ENCODE peak calls at places on chromosomes 3 and 15, in eight cellular contexts. One of them, this sample, is unnamed.

GRCh38 chr3:34009480-34009844 is 211.0 kb downstream of the PDCD6IP start:
- DNase-seq in AG04450: no peak
- DNase-seq in cardiac muscle cell: peak; percentile 21
- DNase-seq in sigmoid colon: no peak
- DNase-seq in heart left ventricle: no peak
- DNase-seq in upper lobe of right lung: no peak
- DNase-seq in transverse colon: no peak
- DNase-seq in IMR-90: peak; percentile 47
- DNase-seq in this sample: no peak

GRCh38 chr3:108818404-108818803 is 4.2 kb upstream of the TRAT1 start:
- DNase-seq in upper lobe of right lung: no peak
- DNase-seq in heart left ventricle: no peak
- DNase-seq in AG04450: no peak
- DNase-seq in transverse colon: peak; percentile 47
- DNase-seq in sigmoid colon: no peak
- DNase-seq in IMR-90: peak; percentile 10
- DNase-seq in cardiac muscle cell: peak; percentile 6
- DNase-seq in this sample: no peak

GRCh38 chr3:176055851-176056250 is 1141.4 kb downstream of the TBL1XR1 start:
- DNase-seq in cardiac muscle cell: no peak
- DNase-seq in sigmoid colon: no peak
- DNase-seq in AG04450: no peak
- DNase-seq in upper lobe of right lung: no peak
- DNase-seq in transverse colon: no peak
- DNase-seq in heart left ventricle: no peak
- DNase-seq in IMR-90: no peak
- DNase-seq in this sample: no peak

GRCh38 chr3:50587806-50588758 is 18.8 kb downstream of the HEMK1 start:
- DNase-seq in cardiac muscle cell: no peak
- DNase-seq in IMR-90: no peak
- DNase-seq in transverse colon: no peak
- DNase-seq in AG04450: no peak
- DNase-seq in upper lobe of right lung: no peak
- DNase-seq in heart left ventricle: no peak
- DNase-seq in sigmoid colon: no peak
- DNase-seq in this sample: no peak

GRCh38 chr15:41775651-41776050 is 1.4 kb downstream of the MAPKBP1 start:
- DNase-seq in cardiac muscle cell: peak; percentile 62
- DNase-seq in AG04450: no peak
- DNase-seq in sigmoid colon: no peak
- DNase-seq in transverse colon: no peak
- DNase-seq in upper lobe of right lung: no peak
- DNase-seq in IMR-90: no peak
- DNase-seq in heart left ventricle: no peak
- DNase-seq in this sample: no peak

GRCh38 chr3:110881069-110881468 is 190.5 kb upstream of the NECTIN3 start:
- DNase-seq in cardiac muscle cell: peak; percentile 55
- DNase-seq in AG04450: peak; percentile 1
- DNase-seq in upper lobe of right lung: peak; percentile 47
- DNase-seq in transverse colon: peak; percentile 65
- DNase-seq in IMR-90: peak; percentile 54
- DNase-seq in heart left ventricle: peak; percentile 42
- DNase-seq in sigmoid colon: peak; percentile 87
- DNase-seq in this sample: no peak

GRCh38 chr15:31004220-31004733 is 12.8 kb upstream of the MTMR10 start:
- DNase-seq in cardiac muscle cell: no peak
- DNase-seq in sigmoid colon: no peak
- DNase-seq in heart left ventricle: peak; percentile 74
- DNase-seq in IMR-90: no peak
- DNase-seq in transverse colon: peak; percentile 69
- DNase-seq in AG04450: no peak
- DNase-seq in upper lobe of right lung: no peak
- DNase-seq in this sample: no peak

GRCh38 chr3:126798521-126798920 is 94.5 kb downstream of the CHCHD6 start:
- DNase-seq in transverse colon: no peak
- DNase-seq in cardiac muscle cell: no peak
- DNase-seq in heart left ventricle: no peak
- DNase-seq in IMR-90: peak; percentile 52
- DNase-seq in upper lobe of right lung: no peak
- DNase-seq in AG04450: no peak
- DNase-seq in sigmoid colon: no peak
- DNase-seq in this sample: no peak

GRCh38 chr3:178823556-178824229 is 247.9 kb downstream of the ZMAT3 start:
- DNase-seq in IMR-90: no peak
- DNase-seq in heart left ventricle: peak; percentile 38
- DNase-seq in AG04450: no peak
- DNase-seq in transverse colon: no peak
- DNase-seq in cardiac muscle cell: peak; percentile 6
- DNase-seq in sigmoid colon: no peak
- DNase-seq in upper lobe of right lung: no peak
- DNase-seq in this sample: no peak

GRCh38 chr3:188197388-188197847 is 43.5 kb downstream of the LPP start:
- DNase-seq in cardiac muscle cell: no peak
- DNase-seq in heart left ventricle: peak; percentile 44
- DNase-seq in IMR-90: no peak
- DNase-seq in AG04450: no peak
- DNase-seq in transverse colon: no peak
- DNase-seq in sigmoid colon: no peak
- DNase-seq in upper lobe of right lung: no peak
- DNase-seq in this sample: no peak

GRCh38 chr3:152459572-152459971 is 190.8 kb downstream of the MBNL1 start:
- DNase-seq in transverse colon: no peak
- DNase-seq in heart left ventricle: no peak
- DNase-seq in AG04450: no peak
- DNase-seq in cardiac muscle cell: peak; percentile 29
- DNase-seq in IMR-90: no peak
- DNase-seq in upper lobe of right lung: no peak
- DNase-seq in sigmoid colon: no peak
- DNase-seq in this sample: no peak

GRCh38 chr3:24451461-24452099 is 43.1 kb downstream of the THRB start:
- DNase-seq in IMR-90: no peak
- DNase-seq in heart left ventricle: no peak
- DNase-seq in cardiac muscle cell: no peak
- DNase-seq in sigmoid colon: no peak
- DNase-seq in transverse colon: peak; percentile 60
- DNase-seq in AG04450: no peak
- DNase-seq in upper lobe of right lung: no peak
- DNase-seq in this sample: no peak

GRCh38 chr3:58218904-58219303 is 8.1 kb upstream of the DNASE1L3 start:
- DNase-seq in upper lobe of right lung: no peak
- DNase-seq in transverse colon: no peak
- DNase-seq in IMR-90: no peak
- DNase-seq in AG04450: no peak
- DNase-seq in heart left ventricle: no peak
- DNase-seq in sigmoid colon: no peak
- DNase-seq in cardiac muscle cell: no peak
- DNase-seq in this sample: no peak

GRCh38 chr3:16950282-16950681 is 65.5 kb downstream of the PLCL2 start:
- DNase-seq in upper lobe of right lung: no peak
- DNase-seq in cardiac muscle cell: no peak
- DNase-seq in IMR-90: no peak
- DNase-seq in transverse colon: no peak
- DNase-seq in sigmoid colon: no peak
- DNase-seq in AG04450: no peak
- DNase-seq in heart left ventricle: no peak
- DNase-seq in this sample: no peak

GRCh38 chr3:196941846-196942225 is 492 bp downstream of the NCBP2 start:
- DNase-seq in sigmoid colon: no peak
- DNase-seq in heart left ventricle: peak; percentile 32
- DNase-seq in transverse colon: peak; percentile 60
- DNase-seq in cardiac muscle cell: peak; percentile 69
- DNase-seq in IMR-90: peak; percentile 51
- DNase-seq in upper lobe of right lung: peak; percentile 81
- DNase-seq in AG04450: no peak
- DNase-seq in this sample: peak; percentile 86

GRCh38 chr3:34213481-34213880 is 415.1 kb downstream of the PDCD6IP start:
- DNase-seq in sigmoid colon: no peak
- DNase-seq in IMR-90: no peak
- DNase-seq in cardiac muscle cell: no peak
- DNase-seq in upper lobe of right lung: no peak
- DNase-seq in heart left ventricle: no peak
- DNase-seq in transverse colon: no peak
- DNase-seq in AG04450: no peak
- DNase-seq in this sample: no peak

GRCh38 chr3:119619094-119619493 is 21.4 kb downstream of the PLA1A start:
- DNase-seq in heart left ventricle: no peak
- DNase-seq in transverse colon: no peak
- DNase-seq in cardiac muscle cell: no peak
- DNase-seq in AG04450: no peak
- DNase-seq in IMR-90: no peak
- DNase-seq in sigmoid colon: no peak
- DNase-seq in upper lobe of right lung: no peak
- DNase-seq in this sample: no peak

GRCh38 chr3:45224824-45225464 is 1.1 kb downstream of the TMEM158 start:
- DNase-seq in upper lobe of right lung: peak; percentile 91
- DNase-seq in transverse colon: peak; percentile 74
- DNase-seq in sigmoid colon: peak; percentile 82
- DNase-seq in heart left ventricle: peak; percentile 55
- DNase-seq in IMR-90: peak; percentile 78
- DNase-seq in AG04450: peak; percentile 50
- DNase-seq in cardiac muscle cell: peak; percentile 82
- DNase-seq in this sample: peak; percentile 87

GRCh38 chr3:10706156-10707088 is 109.6 kb upstream of the SLC6A11 start:
- DNase-seq in heart left ventricle: no peak
- DNase-seq in transverse colon: no peak
- DNase-seq in AG04450: no peak
- DNase-seq in cardiac muscle cell: no peak
- DNase-seq in upper lobe of right lung: no peak
- DNase-seq in sigmoid colon: no peak
- DNase-seq in IMR-90: no peak
- DNase-seq in this sample: no peak
- TF ChIP-seq CTCF in heart left ventricle: no peak
- TF ChIP-seq CTCF in transverse colon: no peak
- TF ChIP-seq CTCF in AG04450: no peak
- TF ChIP-seq CTCF in cardiac muscle cell: no peak
- TF ChIP-seq CTCF in upper lobe of right lung: no peak
- TF ChIP-seq CTCF in sigmoid colon: no peak
- TF ChIP-seq CTCF in IMR-90: no peak
- TF ChIP-seq CTCF in this sample: no peak

DNA sequence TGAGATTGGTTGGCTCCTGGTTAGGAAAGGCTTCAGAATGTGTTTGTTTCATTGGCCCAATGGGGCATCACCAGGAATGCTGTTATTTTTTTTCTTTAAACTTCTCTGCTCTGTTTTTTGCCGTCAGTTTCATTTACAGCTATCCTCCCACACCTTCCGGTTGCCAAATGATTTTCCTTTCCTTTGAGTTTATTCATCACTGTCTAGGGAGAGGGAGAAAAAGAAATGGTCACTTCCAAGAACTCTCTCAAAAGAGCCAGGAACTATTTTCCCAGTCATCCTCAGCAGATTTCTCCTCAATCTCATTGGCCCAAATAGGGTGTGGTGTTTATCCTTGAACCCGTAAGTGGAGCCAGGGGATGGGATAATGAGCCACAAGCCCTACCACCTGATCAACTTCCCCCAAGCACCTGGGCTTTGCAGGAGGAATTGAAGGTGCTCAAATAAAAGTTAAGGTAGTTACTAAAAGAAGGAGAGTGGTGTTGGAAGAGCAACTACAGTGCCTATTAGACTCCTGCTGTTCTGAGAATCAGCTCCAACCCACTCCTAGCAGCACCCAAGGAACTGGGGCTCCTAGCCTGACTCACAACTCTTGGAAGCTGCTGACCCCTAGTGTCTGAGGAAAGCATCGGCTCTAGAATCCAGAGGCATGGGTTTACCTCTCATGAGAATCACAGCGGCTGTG is 183.8 kb upstream of the IL12A start:
- DNase-seq in IMR-90: peak; percentile 92
- DNase-seq in sigmoid colon: peak; percentile 90
- DNase-seq in cardiac muscle cell: peak; percentile 94
- DNase-seq in AG04450: peak; percentile 74
- DNase-seq in transverse colon: peak; percentile 73
- DNase-seq in upper lobe of right lung: no peak
- DNase-seq in heart left ventricle: peak; percentile 79
- DNase-seq in this sample: no peak
- H3K27ac ChIP-seq in IMR-90: no peak overlapping the region
- H3K27ac ChIP-seq in sigmoid colon: peak overlapping the region; percentile 85
- H3K27ac ChIP-seq in cardiac muscle cell: no peak overlapping the region
- H3K27ac ChIP-seq in AG04450: no peak overlapping the region
- H3K27ac ChIP-seq in transverse colon: peak overlapping the region; percentile 73
- H3K27ac ChIP-seq in upper lobe of right lung: no peak overlapping the region
- H3K27ac ChIP-seq in heart left ventricle: no peak overlapping the region
- H3K27ac ChIP-seq in this sample: no peak overlapping the region

GRCh38 chr15:40486066-40486770 is 15.4 kb downstream of the CHST14 start:
- DNase-seq in IMR-90: no peak
- DNase-seq in AG04450: no peak
- DNase-seq in heart left ventricle: no peak
- DNase-seq in sigmoid colon: no peak
- DNase-seq in upper lobe of right lung: no peak
- DNase-seq in cardiac muscle cell: no peak
- DNase-seq in transverse colon: no peak
- DNase-seq in this sample: no peak

GRCh38 chr15:40483919-40484318 is 13.1 kb downstream of the CHST14 start:
- DNase-seq in IMR-90: no peak
- DNase-seq in sigmoid colon: no peak
- DNase-seq in upper lobe of right lung: no peak
- DNase-seq in heart left ventricle: no peak
- DNase-seq in cardiac muscle cell: no peak
- DNase-seq in transverse colon: no peak
- DNase-seq in AG04450: no peak
- DNase-seq in this sample: no peak

GRCh38 chr15:40487816-40488682 is 17.3 kb downstream of the CHST14 start:
- DNase-seq in cardiac muscle cell: no peak
- DNase-seq in IMR-90: no peak
- DNase-seq in transverse colon: no peak
- DNase-seq in AG04450: no peak
- DNase-seq in heart left ventricle: no peak
- DNase-seq in upper lobe of right lung: no peak
- DNase-seq in sigmoid colon: no peak
- DNase-seq in this sample: no peak

GRCh38 chr15:40493089-40493840 is 22.5 kb downstream of the CHST14 start:
- DNase-seq in IMR-90: no peak
- DNase-seq in transverse colon: no peak
- DNase-seq in AG04450: no peak
- DNase-seq in cardiac muscle cell: no peak
- DNase-seq in heart left ventricle: no peak
- DNase-seq in sigmoid colon: no peak
- DNase-seq in upper lobe of right lung: no peak
- DNase-seq in this sample: no peak

GRCh38 chr15:40489274-40490175 is 18.7 kb downstream of the CHST14 start:
- DNase-seq in sigmoid colon: no peak
- DNase-seq in cardiac muscle cell: no peak
- DNase-seq in AG04450: no peak
- DNase-seq in transverse colon: no peak
- DNase-seq in heart left ventricle: no peak
- DNase-seq in upper lobe of right lung: no peak
- DNase-seq in IMR-90: no peak
- DNase-seq in this sample: no peak
- H3K4me3 ChIP-seq in sigmoid colon: no peak overlapping the region
- H3K4me3 ChIP-seq in cardiac muscle cell: no peak overlapping the region
- H3K4me3 ChIP-seq in AG04450: no peak overlapping the region
- H3K4me3 ChIP-seq in transverse colon: no peak overlapping the region
- H3K4me3 ChIP-seq in heart left ventricle: no peak overlapping the region
- H3K4me3 ChIP-seq in upper lobe of right lung: no peak overlapping the region
- H3K4me3 ChIP-seq in IMR-90: no peak overlapping the region
- H3K4me3 ChIP-seq in this sample: no peak overlapping the region

DNA sequence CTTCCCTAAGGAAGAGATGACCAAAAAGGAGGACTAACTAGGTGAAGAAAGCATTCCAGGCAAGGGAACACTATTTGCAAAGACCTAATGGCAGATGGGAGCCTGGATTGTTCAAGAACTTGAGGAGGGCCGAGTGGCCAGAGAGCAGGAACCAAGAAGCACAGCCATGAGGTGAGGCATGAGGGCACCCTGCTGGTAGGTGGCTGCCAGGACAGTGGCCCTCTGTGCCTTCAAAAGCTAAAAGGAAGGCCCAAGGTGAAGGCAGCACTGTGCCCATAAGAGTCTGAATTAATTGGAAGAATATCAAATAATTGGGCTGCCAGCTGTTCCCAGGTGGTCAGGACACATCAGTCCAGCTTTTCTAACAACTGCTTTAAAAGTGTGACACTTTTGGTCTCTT is 27.9 kb upstream of the CTDSPL start:
- DNase-seq in cardiac muscle cell: no peak
- DNase-seq in sigmoid colon: no peak
- DNase-seq in AG04450: no peak
- DNase-seq in IMR-90: no peak
- DNase-seq in heart left ventricle: peak; percentile 44
- DNase-seq in transverse colon: no peak
- DNase-seq in upper lobe of right lung: no peak
- DNase-seq in this sample: no peak
- TF ChIP-seq CTCF in cardiac muscle cell: no peak
- TF ChIP-seq CTCF in sigmoid colon: no peak
- TF ChIP-seq CTCF in AG04450: no peak
- TF ChIP-seq CTCF in IMR-90: no peak
- TF ChIP-seq CTCF in heart left ventricle: peak; percentile 52
- TF ChIP-seq CTCF in transverse colon: peak; percentile 18
- TF ChIP-seq CTCF in upper lobe of right lung: peak; percentile 22
- TF ChIP-seq CTCF in this sample: peak; percentile 11

This sample was measured in spleen.